ENCODE peak calls at places on chromosome 2, in nine cellular contexts. J is K562, U is suprapubic skin, W is A549, E is tibial nerve, P is SK-N-SH, F is ovary, A is upper lobe of left lung, I is transverse colon. B is an unnamed sample.

GRCh38 chr2:72940786-72941185 is 23.5 kb downstream of the EMX1 start:
- DNase-seq in A (no peak), E (no peak), P (no peak), J (no peak), W (no peak), F (no peak), I (no peak), U (no peak), B (no peak)

GRCh38 chr2:102041351-102041750 is 49.6 kb downstream of the IL1R2 start:
- DNase-seq in U (no peak), I (no peak), E (peak), J (no peak), F (no peak), P (no peak), W (no peak), A (peak), B (no peak)

GRCh38 chr2:15546297-15547098 is 14.6 kb downstream of the NBAS start:
- DNase-seq in U (no peak), F (no peak), P (no peak), A (no peak), E (no peak), J (no peak), W (no peak), I (no peak), B (no peak)

GRCh38 chr2:239549711-239550265 is 149.0 kb upstream of the HDAC4 start:
- DNase-seq in J (no peak), P (no peak), I (no peak), A (no peak), E (peak), W (no peak), U (peak), F (no peak), B (no peak)

GRCh38 chr2:191657977-191658376 is 20.0 kb upstream of the NABP1 start:
- DNase-seq in J (no peak), I (no peak), F (no peak), W (no peak), A (no peak), P (no peak), U (no peak), E (no peak), B (no peak)

GRCh38 chr2:22406625-22407024 is 978.4 kb upstream of the KLHL29 start:
- DNase-seq in J (no peak), E (no peak), U (no peak), P (no peak), A (no peak), F (no peak), W (no peak), I (no peak), B (no peak)

GRCh38 chr2:217090024-217090473 is 230.2 kb upstream of the TNP1 start:
- DNase-seq in U (no peak), W (no peak), F (no peak), A (no peak), P (no peak), J (peak), I (no peak), E (no peak), B (no peak)

GRCh38 chr2:129857200-129857599 is 122.3 kb upstream of the RAB6C start:
- DNase-seq in U (peak), E (no peak), W (no peak), J (no peak), P (no peak), A (no peak), I (no peak), F (no peak), B (no peak)

GRCh38 chr2:165793161-165793778 is 777 bp downstream of the GALNT3 start:
- DNase-seq in I (peak), J (no peak), F (peak), E (no peak), U (peak), W (no peak), A (peak), P (no peak), B (peak)

GRCh38 chr2:37244017-37244416 is 12.6 kb downstream of the NDUFAF7 start:
- DNase-seq in J (no peak), E (no peak), W (no peak), P (no peak), A (no peak), I (no peak), U (no peak), F (no peak), B (no peak)

GRCh38 chr2:230757476-230757875 is 44.8 kb downstream of the CAB39 start:
- DNase-seq in E (no peak), A (no peak), W (no peak), F (no peak), P (no peak), U (no peak), J (no peak), I (no peak), B (no peak)

GRCh38 chr2:210171309-210172218 is at the start of gene KANSL1L:
- DNase-seq in I (peak), J (peak), A (peak), F (peak), U (peak), E (peak), P (peak), W (peak), B (peak)

GRCh38 chr2:1728821-1729220 is 15.5 kb downstream of the PXDN start:
- DNase-seq in P (peak), J (no peak), I (peak), A (peak), W (no peak), U (peak), F (no peak), E (no peak), B (peak)

GRCh38 chr2:170845343-170845742 is 28.7 kb downstream of the GAD1 start:
- DNase-seq in P (no peak), A (no peak), J (peak), F (no peak), E (no peak), W (peak), I (no peak), U (no peak), B (no peak)

GRCh38 chr2:241443486-241444223 is 64.7 kb downstream of the STK25 start:
- DNase-seq in W (no peak), P (peak), U (no peak), J (no peak), E (peak), F (no peak), I (peak), A (peak), B (peak)

GRCh38 chr2:157486596-157487270 is 42.8 kb upstream of the CYTIP start:
- DNase-seq in P (no peak), F (no peak), W (no peak), A (no peak), U (no peak), E (no peak), J (no peak), I (no peak), B (no peak)

GRCh38 chr2:81050580-81050979 is 746.0 kb upstream of the LRRTM1 start:
- DNase-seq in I (no peak), E (no peak), P (no peak), F (no peak), W (no peak), A (no peak), J (no peak), U (no peak), B (no peak)

GRCh38 chr2:217826505-217826904 is 176.3 kb downstream of the TNS1 start:
- DNase-seq in E (peak), P (no peak), F (no peak), U (no peak), W (no peak), I (peak), J (no peak), A (peak), B (no peak)

GRCh38 chr2:113894156-113894743 is 4.4 kb downstream of the ACTR3 start:
- DNase-seq in W (peak), I (no peak), P (no peak), A (no peak), U (no peak), J (peak), E (no peak), F (no peak), B (no peak)

GRCh38 chr2:126655500-126656310 is at the start of gene GYPC:
- DNase-seq in A (peak), P (no peak), J (peak), U (peak), I (peak), F (peak), E (peak), W (no peak), B (peak)

GRCh38 chr2:152054593-152054992 is 44.3 kb downstream of the CACNB4 start:
- DNase-seq in E (no peak), J (no peak), U (no peak), F (no peak), A (no peak), P (no peak), I (no peak), W (no peak), B (no peak)

GRCh38 chr2:166106431-166107015 is 21.3 kb downstream of the SCN1A start:
- DNase-seq in P (peak), I (no peak), E (no peak), W (peak), F (no peak), A (no peak), U (no peak), J (peak), B (no peak)

GRCh38 chr2:231666171-231667095 is 41.9 kb upstream of the PTMA start:
- DNase-seq in A (peak), F (peak), W (peak), E (peak), P (peak), U (peak), J (peak), I (peak), B (peak)

GRCh38 chr2:127219716-127220090 is 396 bp downstream of the CYP27C1 start:
- DNase-seq in P (peak), F (no peak), I (no peak), W (no peak), E (no peak), U (no peak), J (no peak), A (no peak), B (no peak)

GRCh38 chr2:760001-760400 is 82.8 kb upstream of the TMEM18 start:
- DNase-seq in I (no peak), U (no peak), A (no peak), W (no peak), E (no peak), F (no peak), P (no peak), J (no peak), B (no peak)

GRCh38 chr2:96907405-96908041 is 37.6 kb upstream of the SEMA4C start:
- DNase-seq in J (no peak), I (peak), P (peak), E (peak), A (peak), F (peak), W (no peak), U (peak), B (peak)

GRCh38 chr2:202035089-202035940 is 1.7 kb downstream of the FZD7 start:
- DNase-seq in P (no peak), U (peak), I (peak), E (peak), W (no peak), F (peak), A (peak), J (no peak), B (peak)

GRCh38 chr2:10544252-10544651 is 96.1 kb upstream of the ODC1 start:
- DNase-seq in A (no peak), F (no peak), U (no peak), I (no peak), W (no peak), J (no peak), P (no peak), E (no peak), B (no peak)

GRCh38 chr2:145961846-145962245 is 1441.9 kb upstream of the ZEB2 start:
- DNase-seq in I (no peak), U (no peak), P (no peak), F (no peak), W (no peak), A (no peak), E (no peak), J (no peak), B (no peak)

GRCh38 chr2:105655244-105655643 is 89.5 kb upstream of the NCK2 start:
- DNase-seq in I (no peak), W (no peak), A (no peak), U (no peak), F (no peak), P (no peak), J (no peak), E (no peak), B (no peak)

GRCh38 chr2:133266926-133267590 is 301.2 kb downstream of the NCKAP5 start:
- DNase-seq in U (no peak), E (no peak), I (no peak), P (peak), F (no peak), A (no peak), W (peak), J (no peak), B (no peak)

GRCh38 chr2:40416486-40416885 is 35.4 kb downstream of the SLC8A1 start:
- DNase-seq in A (no peak), W (no peak), U (no peak), E (no peak), J (no peak), F (no peak), I (no peak), P (no peak), B (no peak)

GRCh38 chr2:189837336-189837735 is 53.1 kb downstream of the PMS1 start:
- DNase-seq in J (no peak), F (no peak), U (no peak), W (no peak), E (no peak), A (no peak), P (no peak), I (no peak), B (no peak)

GRCh38 chr2:208142255-208142924 is 3.6 kb downstream of the CRYGB start:
- DNase-seq in U (no peak), I (no peak), A (no peak), E (no peak), W (no peak), J (no peak), P (peak), F (no peak), B (no peak)

GRCh38 chr2:208136695-208137094 is 7.1 kb upstream of the CRYGC start:
- DNase-seq in A (no peak), I (no peak), U (no peak), J (no peak), P (no peak), W (no peak), F (no peak), E (no peak), B (no peak)

GRCh38 chr2:208142925-208143799 is 2.8 kb downstream of the CRYGB start:
- DNase-seq in U (no peak), E (no peak), P (no peak), W (no peak), I (no peak), F (no peak), J (no peak), A (no peak), B (no peak)

GRCh38 chr2:208135794-208136369 is 6.3 kb upstream of the CRYGC start:
- DNase-seq in U (no peak), P (no peak), A (no peak), I (peak), W (no peak), F (peak), J (no peak), E (no peak), B (no peak)

DNA sequence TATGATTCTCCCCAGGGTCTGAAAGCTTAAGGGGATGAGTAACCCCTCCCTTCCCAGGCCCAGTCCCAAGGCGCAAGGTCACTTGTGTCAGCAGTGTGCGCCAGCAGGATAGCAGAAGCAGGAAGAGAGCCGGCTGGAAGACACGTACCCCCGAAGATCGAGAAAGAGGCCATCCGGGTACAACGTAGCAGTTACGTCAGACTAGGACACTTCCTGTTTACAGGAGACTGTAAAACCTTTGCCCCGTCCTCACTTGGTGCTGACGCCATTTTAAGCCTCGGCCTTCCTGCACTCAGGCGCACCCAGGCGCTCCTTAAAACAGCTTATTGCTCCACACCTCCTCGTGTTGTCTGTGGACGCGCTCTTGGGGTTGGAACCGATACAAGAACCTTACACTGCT is 6.5 kb downstream of the CRYGB start:
- DNase-seq in E (no peak), F (no peak), U (no peak), A (no peak), W (no peak), I (no peak), J (no peak), P (no peak), B (no peak)
- TF ChIP-seq EP300 in E (no peak), F (no peak), U (no peak), A (no peak), W (no peak), I (no peak), J (no peak), P (no peak), B (no peak)

DNA sequence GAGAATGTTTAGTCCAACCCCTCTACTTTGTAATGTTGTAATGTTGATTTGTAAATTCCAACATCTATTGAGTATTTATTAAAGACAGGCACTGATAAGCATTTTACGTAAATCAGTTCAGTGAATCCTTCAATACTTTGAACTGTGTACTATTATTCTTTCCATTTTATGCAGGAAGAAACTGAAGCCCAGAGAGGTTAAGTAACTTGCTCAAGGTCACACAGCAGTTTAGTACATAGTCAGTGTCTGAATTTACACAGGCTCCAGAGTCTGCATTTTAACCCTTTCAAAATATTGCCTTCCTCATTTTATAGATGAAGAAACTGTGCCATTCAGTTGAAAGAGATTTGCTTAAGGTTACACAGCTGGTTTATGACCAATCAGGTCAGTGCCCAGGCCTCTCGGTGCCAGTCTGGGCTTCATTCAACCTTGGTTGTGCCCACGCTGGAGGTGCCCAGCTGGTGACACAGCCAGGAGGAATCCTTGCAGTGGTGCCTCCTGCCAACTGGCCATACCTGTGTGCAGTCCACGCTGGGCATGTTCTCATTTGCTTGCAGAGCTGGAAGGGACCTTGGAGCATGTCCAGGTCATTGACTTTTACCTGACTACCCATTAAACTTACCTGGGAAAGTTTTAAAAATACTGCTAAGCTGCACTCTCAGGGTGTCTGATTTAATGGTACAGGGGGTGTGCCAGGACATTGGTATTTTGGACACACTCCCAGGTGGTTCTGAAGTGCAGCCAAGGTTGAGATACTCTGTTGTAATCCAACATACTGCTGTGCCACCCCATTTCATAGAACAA is 74.3 kb upstream of the CYRIA start:
- DNase-seq in P (no peak), U (no peak), F (no peak), A (peak), I (no peak), W (no peak), J (no peak), E (no peak), B (peak)
- H3K27ac ChIP-seq in P (no peak), U (no peak), F (no peak), A (no peak), I (no peak), W (no peak), J (no peak), E (no peak), B (no peak)

GRCh38 chr2:179239838-179240237 is 24.8 kb downstream of the SESTD1 start:
- DNase-seq in F (no peak), U (no peak), P (no peak), J (no peak), A (no peak), I (no peak), W (no peak), E (no peak), B (no peak)
- TF ChIP-seq EP300 in F (no peak), U (no peak), P (no peak), J (no peak), A (no peak), I (no peak), W (no peak), E (no peak), B (no peak)

GRCh38 chr2:205702576-205702975 is 20.3 kb downstream of the NRP2 start:
- DNase-seq in E (no peak), P (no peak), A (no peak), U (no peak), W (peak), J (no peak), F (no peak), I (no peak), B (no peak)

GRCh38 chr2:205701509-205701908 is 19.2 kb downstream of the NRP2 start:
- DNase-seq in E (no peak), I (no peak), W (no peak), F (no peak), J (no peak), P (no peak), U (no peak), A (no peak), B (no peak)

GRCh38 chr2:205704101-205704741 is 21.9 kb downstream of the NRP2 start:
- DNase-seq in P (no peak), W (peak), J (no peak), A (peak), I (peak), F (peak), E (peak), U (no peak), B (peak)

GRCh38 chr2:205705511-205706397 is 23.5 kb downstream of the NRP2 start:
- DNase-seq in U (no peak), E (no peak), J (no peak), P (no peak), W (no peak), F (no peak), A (no peak), I (no peak), B (no peak)

GRCh38 chr2:205703471-205703870 is 21.2 kb downstream of the NRP2 start:
- DNase-seq in I (no peak), A (no peak), E (no peak), U (no peak), P (no peak), F (no peak), W (no peak), J (no peak), B (no peak)
- H3K27ac ChIP-seq in I (peak), A (peak), E (peak), U (no peak), P (peak), F (peak), W (peak), J (no peak), B (peak)

GRCh38 chr2:85390941-85391669 is 19.1 kb downstream of the CAPG start:
- DNase-seq in J (peak), A (peak), P (peak), W (peak), U (no peak), F (peak), E (peak), I (peak), B (peak)
- TF ChIP-seq EP300 in J (no peak), A (no peak), P (no peak), W (no peak), U (no peak), F (no peak), E (no peak), I (no peak), B (no peak)

GRCh38 chr2:30192327-30192726 is 39.0 kb upstream of the LBH start:
- DNase-seq in U (no peak), W (no peak), E (no peak), P (no peak), J (no peak), F (no peak), I (no peak), A (no peak), B (peak)
- H3K27ac ChIP-seq in U (no peak), W (no peak), E (no peak), P (no peak), J (peak), F (no peak), I (no peak), A (no peak), B (no peak)

GRCh38 chr2:142914507-142915313 is 37.2 kb downstream of the KYNU start:
- DNase-seq in U (no peak), P (no peak), A (no peak), E (no peak), J (no peak), F (no peak), I (no peak), W (no peak), B (no peak)

GRCh38 chr2:142918624-142919023 is 41.2 kb downstream of the KYNU start:
- DNase-seq in P (no peak), I (no peak), A (no peak), F (no peak), W (no peak), E (no peak), U (no peak), J (no peak), B (no peak)

GRCh38 chr2:142920579-142920978 is 43.1 kb downstream of the KYNU start:
- DNase-seq in E (no peak), U (no peak), P (no peak), A (no peak), I (no peak), J (no peak), F (no peak), W (no peak), B (no peak)

DNA sequence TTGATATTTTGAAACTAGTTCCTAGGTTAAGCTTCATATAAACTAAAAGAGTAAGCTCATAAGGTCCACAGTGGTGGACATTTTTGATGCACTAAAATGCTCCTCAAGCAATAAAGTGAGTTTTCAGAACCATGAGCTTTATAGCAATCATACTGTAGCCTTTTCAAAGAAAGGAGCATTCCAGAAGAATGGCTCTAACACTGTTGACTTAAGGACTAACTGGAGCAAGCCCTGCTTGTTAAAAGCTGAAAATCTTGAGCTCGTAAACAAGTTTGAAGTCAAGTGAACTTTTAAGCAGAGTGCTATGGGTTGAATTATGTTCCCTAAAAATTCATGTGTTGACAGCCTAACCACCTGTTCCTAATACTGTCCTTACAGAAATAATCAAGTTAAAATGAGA is 38.0 kb downstream of the KYNU start:
- DNase-seq in W (no peak), A (no peak), P (no peak), I (no peak), E (no peak), J (no peak), U (no peak), F (no peak), B (no peak)
- TF ChIP-seq EP300 in W (no peak), A (no peak), P (no peak), I (no peak), E (no peak), J (no peak), U (no peak), F (no peak), B (no peak)

GRCh38 chr2:238389985-238390682 is 36.6 kb upstream of the ASB1 start:
- DNase-seq in W (no peak), E (peak), F (no peak), P (no peak), J (no peak), A (peak), U (no peak), I (no peak), B (peak)
- H3K27ac ChIP-seq in W (no peak), E (no peak), F (no peak), P (no peak), J (no peak), A (no peak), U (peak), I (no peak), B (peak)